ENCODE peak calls at places on chromosomes 11 and 22, in six cellular contexts. One of them, this sample, is unnamed.
A peak's percentile ranks its signal among the peaks of the same experiment; 100 is the strongest.

GRCh38 chr11:90113541-90113940 is 20.9 kb upstream of the NAALAD2 start:
- DNase-seq in activated CD8-positive, alpha-beta memory T cell treated with anti-CD3 and anti-CD28 coated beads for 1 hour: no peak
- DNase-seq in GM12878: no peak
- DNase-seq in EL: no peak
- DNase-seq in lower lobe of right lung: no peak
- DNase-seq in PC-3: peak; percentile 48
- DNase-seq in this sample: no peak

GRCh38 chr11:69380921-69381581 is 87.1 kb downstream of the MYEOV start:
- DNase-seq in EL: no peak
- DNase-seq in PC-3: no peak
- DNase-seq in activated CD8-positive, alpha-beta memory T cell treated with anti-CD3 and anti-CD28 coated beads for 1 hour: no peak
- DNase-seq in lower lobe of right lung: no peak
- DNase-seq in GM12878: no peak
- DNase-seq in this sample: no peak

GRCh38 chr22:33354928-33355327 is 296.7 kb upstream of the SYN3 start:
- DNase-seq in GM12878: no peak
- DNase-seq in activated CD8-positive, alpha-beta memory T cell treated with anti-CD3 and anti-CD28 coated beads for 1 hour: no peak
- DNase-seq in PC-3: no peak
- DNase-seq in lower lobe of right lung: no peak
- DNase-seq in EL: no peak
- DNase-seq in this sample: no peak

GRCh38 chr11:6468712-6469495 is 4.8 kb downstream of the TRIM3 start:
- DNase-seq in lower lobe of right lung: peak; percentile 84
- DNase-seq in GM12878: peak; percentile 72
- DNase-seq in activated CD8-positive, alpha-beta memory T cell treated with anti-CD3 and anti-CD28 coated beads for 1 hour: no peak
- DNase-seq in EL: peak; percentile 74
- DNase-seq in PC-3: peak; percentile 31
- DNase-seq in this sample: peak; percentile 77

GRCh38 chr11:67404515-67405195 is 772 bp downstream of the TBC1D10C start:
- DNase-seq in lower lobe of right lung: peak; percentile 76
- DNase-seq in PC-3: no peak
- DNase-seq in GM12878: no peak
- DNase-seq in activated CD8-positive, alpha-beta memory T cell treated with anti-CD3 and anti-CD28 coated beads for 1 hour: no peak
- DNase-seq in EL: no peak
- DNase-seq in this sample: no peak

GRCh38 chr11:43130616-43131015 is 181.2 kb upstream of the API5 start:
- DNase-seq in lower lobe of right lung: no peak
- DNase-seq in PC-3: no peak
- DNase-seq in EL: no peak
- DNase-seq in GM12878: no peak
- DNase-seq in activated CD8-positive, alpha-beta memory T cell treated with anti-CD3 and anti-CD28 coated beads for 1 hour: no peak
- DNase-seq in this sample: peak; percentile 17

GRCh38 chr11:16632295-16633200 is 105.9 kb upstream of the C11orf58 start:
- DNase-seq in PC-3: peak; percentile 66
- DNase-seq in EL: peak; percentile 51
- DNase-seq in activated CD8-positive, alpha-beta memory T cell treated with anti-CD3 and anti-CD28 coated beads for 1 hour: no peak
- DNase-seq in lower lobe of right lung: no peak
- DNase-seq in GM12878: no peak
- DNase-seq in this sample: no peak

GRCh38 chr11:79344765-79345164 is 96.1 kb downstream of the TENM4 start:
- DNase-seq in lower lobe of right lung: no peak
- DNase-seq in activated CD8-positive, alpha-beta memory T cell treated with anti-CD3 and anti-CD28 coated beads for 1 hour: no peak
- DNase-seq in PC-3: no peak
- DNase-seq in EL: no peak
- DNase-seq in GM12878: no peak
- DNase-seq in this sample: no peak

GRCh38 chr11:13249992-13250391 is 27.6 kb upstream of the BMAL1 start:
- DNase-seq in PC-3: peak; percentile 48
- DNase-seq in GM12878: no peak
- DNase-seq in activated CD8-positive, alpha-beta memory T cell treated with anti-CD3 and anti-CD28 coated beads for 1 hour: no peak
- DNase-seq in EL: peak; percentile 31
- DNase-seq in lower lobe of right lung: no peak
- DNase-seq in this sample: no peak

GRCh38 chr22:31806751-31807150 is 52.9 kb downstream of the DEPDC5 start:
- DNase-seq in lower lobe of right lung: no peak
- DNase-seq in GM12878: no peak
- DNase-seq in activated CD8-positive, alpha-beta memory T cell treated with anti-CD3 and anti-CD28 coated beads for 1 hour: no peak
- DNase-seq in PC-3: no peak
- DNase-seq in EL: no peak
- DNase-seq in this sample: no peak

GRCh38 chr11:78722786-78723185 is 148.1 kb upstream of the NARS2 start:
- DNase-seq in GM12878: no peak
- DNase-seq in PC-3: peak; percentile 63
- DNase-seq in EL: no peak
- DNase-seq in activated CD8-positive, alpha-beta memory T cell treated with anti-CD3 and anti-CD28 coated beads for 1 hour: no peak
- DNase-seq in lower lobe of right lung: no peak
- DNase-seq in this sample: no peak

GRCh38 chr11:42620796-42621195 is 691.0 kb upstream of the API5 start:
- DNase-seq in PC-3: peak; percentile 51
- DNase-seq in lower lobe of right lung: no peak
- DNase-seq in GM12878: no peak
- DNase-seq in EL: no peak
- DNase-seq in activated CD8-positive, alpha-beta memory T cell treated with anti-CD3 and anti-CD28 coated beads for 1 hour: no peak
- DNase-seq in this sample: no peak

GRCh38 chr22:17486313-17486712 is 77.0 kb upstream of the SLC25A18 start:
- DNase-seq in GM12878: no peak
- DNase-seq in PC-3: no peak
- DNase-seq in lower lobe of right lung: no peak
- DNase-seq in EL: no peak
- DNase-seq in activated CD8-positive, alpha-beta memory T cell treated with anti-CD3 and anti-CD28 coated beads for 1 hour: no peak
- DNase-seq in this sample: no peak

GRCh38 chr11:196786-197731 is 4.2 kb downstream of the SCGB1C1 start:
- DNase-seq in PC-3: no peak
- DNase-seq in lower lobe of right lung: peak; percentile 41
- DNase-seq in EL: no peak
- DNase-seq in GM12878: no peak
- DNase-seq in activated CD8-positive, alpha-beta memory T cell treated with anti-CD3 and anti-CD28 coated beads for 1 hour: no peak
- DNase-seq in this sample: no peak

GRCh38 chr11:128518493-128519207 is 68.7 kb downstream of the ETS1 start:
- DNase-seq in activated CD8-positive, alpha-beta memory T cell treated with anti-CD3 and anti-CD28 coated beads for 1 hour: no peak
- DNase-seq in PC-3: no peak
- DNase-seq in EL: peak; percentile 62
- DNase-seq in lower lobe of right lung: no peak
- DNase-seq in GM12878: no peak
- DNase-seq in this sample: no peak

GRCh38 chr11:43933608-43934358 is 8.7 kb upstream of the C11orf96 start:
- DNase-seq in PC-3: no peak
- DNase-seq in EL: no peak
- DNase-seq in GM12878: no peak
- DNase-seq in activated CD8-positive, alpha-beta memory T cell treated with anti-CD3 and anti-CD28 coated beads for 1 hour: no peak
- DNase-seq in lower lobe of right lung: no peak
- DNase-seq in this sample: no peak

GRCh38 chr11:9493492-9493891 is 32.7 kb downstream of the ZNF143 start:
- DNase-seq in GM12878: no peak
- DNase-seq in PC-3: no peak
- DNase-seq in activated CD8-positive, alpha-beta memory T cell treated with anti-CD3 and anti-CD28 coated beads for 1 hour: no peak
- DNase-seq in EL: no peak
- DNase-seq in lower lobe of right lung: no peak
- DNase-seq in this sample: no peak

GRCh38 chr22:49734390-49734789 is 93.3 kb downstream of the BRD1 start:
- DNase-seq in activated CD8-positive, alpha-beta memory T cell treated with anti-CD3 and anti-CD28 coated beads for 1 hour: no peak
- DNase-seq in lower lobe of right lung: no peak
- DNase-seq in GM12878: no peak
- DNase-seq in EL: no peak
- DNase-seq in PC-3: no peak
- DNase-seq in this sample: no peak

GRCh38 chr11:118734031-118734430 is 54.6 kb upstream of the TREH start:
- DNase-seq in lower lobe of right lung: no peak
- DNase-seq in GM12878: no peak
- DNase-seq in EL: no peak
- DNase-seq in activated CD8-positive, alpha-beta memory T cell treated with anti-CD3 and anti-CD28 coated beads for 1 hour: no peak
- DNase-seq in PC-3: no peak
- DNase-seq in this sample: no peak

GRCh38 chr11:32527191-32527590 is 56.4 kb upstream of the EIF3M start:
- DNase-seq in PC-3: no peak
- DNase-seq in GM12878: no peak
- DNase-seq in activated CD8-positive, alpha-beta memory T cell treated with anti-CD3 and anti-CD28 coated beads for 1 hour: no peak
- DNase-seq in EL: no peak
- DNase-seq in lower lobe of right lung: no peak
- DNase-seq in this sample: no peak

GRCh38 chr22:20864186-20864908 is 5.5 kb downstream of the SNAP29 start:
- DNase-seq in lower lobe of right lung: no peak
- DNase-seq in PC-3: no peak
- DNase-seq in EL: no peak
- DNase-seq in GM12878: no peak
- DNase-seq in activated CD8-positive, alpha-beta memory T cell treated with anti-CD3 and anti-CD28 coated beads for 1 hour: no peak
- DNase-seq in this sample: no peak

GRCh38 chr11:123286255-123286654 is 91.2 kb upstream of the CLMP start:
- DNase-seq in activated CD8-positive, alpha-beta memory T cell treated with anti-CD3 and anti-CD28 coated beads for 1 hour: no peak
- DNase-seq in lower lobe of right lung: no peak
- DNase-seq in GM12878: no peak
- DNase-seq in PC-3: no peak
- DNase-seq in EL: no peak
- DNase-seq in this sample: no peak

GRCh38 chr22:17964647-17965046 is 59.7 kb downstream of the MICAL3 start:
- DNase-seq in PC-3: no peak
- DNase-seq in GM12878: peak; percentile 65
- DNase-seq in activated CD8-positive, alpha-beta memory T cell treated with anti-CD3 and anti-CD28 coated beads for 1 hour: no peak
- DNase-seq in EL: no peak
- DNase-seq in lower lobe of right lung: no peak
- DNase-seq in this sample: no peak

GRCh38 chr11:117058761-117059233 is 39.4 kb downstream of the SIK3 start:
- DNase-seq in GM12878: no peak
- DNase-seq in lower lobe of right lung: no peak
- DNase-seq in EL: peak; percentile 70
- DNase-seq in activated CD8-positive, alpha-beta memory T cell treated with anti-CD3 and anti-CD28 coated beads for 1 hour: no peak
- DNase-seq in PC-3: no peak
- DNase-seq in this sample: no peak

GRCh38 chr22:44160416-44160815 is 20.3 kb upstream of the PARVG start:
- DNase-seq in lower lobe of right lung: no peak
- DNase-seq in GM12878: no peak
- DNase-seq in activated CD8-positive, alpha-beta memory T cell treated with anti-CD3 and anti-CD28 coated beads for 1 hour: no peak
- DNase-seq in EL: no peak
- DNase-seq in PC-3: no peak
- DNase-seq in this sample: no peak

GRCh38 chr11:10502770-10503169 is 38.2 kb downstream of the RNF141 start:
- DNase-seq in lower lobe of right lung: no peak
- DNase-seq in GM12878: no peak
- DNase-seq in activated CD8-positive, alpha-beta memory T cell treated with anti-CD3 and anti-CD28 coated beads for 1 hour: no peak
- DNase-seq in EL: no peak
- DNase-seq in PC-3: no peak
- DNase-seq in this sample: no peak

GRCh38 chr11:47566166-47566546 is 757 bp downstream of the PTPMT1 start:
- DNase-seq in GM12878: no peak
- DNase-seq in PC-3: peak; percentile 25
- DNase-seq in EL: peak; percentile 30
- DNase-seq in lower lobe of right lung: peak; percentile 58
- DNase-seq in activated CD8-positive, alpha-beta memory T cell treated with anti-CD3 and anti-CD28 coated beads for 1 hour: no peak
- DNase-seq in this sample: no peak

GRCh38 chr22:36828815-36829214 is 12.0 kb upstream of the PVALB start:
- DNase-seq in lower lobe of right lung: no peak
- DNase-seq in PC-3: no peak
- DNase-seq in activated CD8-positive, alpha-beta memory T cell treated with anti-CD3 and anti-CD28 coated beads for 1 hour: no peak
- DNase-seq in EL: no peak
- DNase-seq in GM12878: no peak
- DNase-seq in this sample: no peak

GRCh38 chr11:77611921-77612320 is 22.2 kb downstream of the AQP11 start:
- DNase-seq in lower lobe of right lung: no peak
- DNase-seq in GM12878: no peak
- DNase-seq in PC-3: no peak
- DNase-seq in EL: no peak
- DNase-seq in activated CD8-positive, alpha-beta memory T cell treated with anti-CD3 and anti-CD28 coated beads for 1 hour: no peak
- DNase-seq in this sample: no peak

GRCh38 chr22:35538801-35539321 is 1.8 kb upstream of the RASD2 start:
- DNase-seq in activated CD8-positive, alpha-beta memory T cell treated with anti-CD3 and anti-CD28 coated beads for 1 hour: peak; percentile 14
- DNase-seq in lower lobe of right lung: no peak
- DNase-seq in PC-3: peak; percentile 64
- DNase-seq in GM12878: no peak
- DNase-seq in EL: peak; percentile 41
- DNase-seq in this sample: no peak

GRCh38 chr11:69928124-69928523 is 108.9 kb upstream of the FGF3 start:
- DNase-seq in EL: no peak
- DNase-seq in activated CD8-positive, alpha-beta memory T cell treated with anti-CD3 and anti-CD28 coated beads for 1 hour: no peak
- DNase-seq in PC-3: no peak
- DNase-seq in GM12878: no peak
- DNase-seq in lower lobe of right lung: peak; percentile 11
- DNase-seq in this sample: no peak

GRCh38 chr11:133945087-133945974 is 11.4 kb downstream of the IGSF9B start:
- DNase-seq in EL: peak; percentile 29
- DNase-seq in GM12878: no peak
- DNase-seq in lower lobe of right lung: no peak
- DNase-seq in PC-3: peak; percentile 28
- DNase-seq in activated CD8-positive, alpha-beta memory T cell treated with anti-CD3 and anti-CD28 coated beads for 1 hour: peak; percentile 68
- DNase-seq in this sample: no peak

GRCh38 chr22:36753916-36754315 is 22.0 kb downstream of the IFT27 start:
- DNase-seq in activated CD8-positive, alpha-beta memory T cell treated with anti-CD3 and anti-CD28 coated beads for 1 hour: no peak
- DNase-seq in GM12878: no peak
- DNase-seq in EL: no peak
- DNase-seq in PC-3: no peak
- DNase-seq in lower lobe of right lung: no peak
- DNase-seq in this sample: peak; percentile 62

GRCh38 chr22:38455530-38456271 is 702 bp upstream of the KCNJ4 start:
- DNase-seq in lower lobe of right lung: no peak
- DNase-seq in EL: no peak
- DNase-seq in GM12878: no peak
- DNase-seq in PC-3: no peak
- DNase-seq in activated CD8-positive, alpha-beta memory T cell treated with anti-CD3 and anti-CD28 coated beads for 1 hour: no peak
- DNase-seq in this sample: no peak

GRCh38 chr11:60265373-60266214 is 14.9 kb upstream of the MS4A4A start:
- DNase-seq in PC-3: peak; percentile 85
- DNase-seq in EL: peak; percentile 40
- DNase-seq in GM12878: peak; percentile 44
- DNase-seq in activated CD8-positive, alpha-beta memory T cell treated with anti-CD3 and anti-CD28 coated beads for 1 hour: no peak
- DNase-seq in lower lobe of right lung: no peak
- DNase-seq in this sample: no peak

GRCh38 chr11:8693555-8693954 is 11.0 kb downstream of the RPL27A start:
- DNase-seq in GM12878: no peak
- DNase-seq in lower lobe of right lung: no peak
- DNase-seq in PC-3: no peak
- DNase-seq in activated CD8-positive, alpha-beta memory T cell treated with anti-CD3 and anti-CD28 coated beads for 1 hour: no peak
- DNase-seq in EL: no peak
- DNase-seq in this sample: no peak

GRCh38 chr11:64763804-64764611 is 4.2 kb upstream of the PYGM start:
- DNase-seq in activated CD8-positive, alpha-beta memory T cell treated with anti-CD3 and anti-CD28 coated beads for 1 hour: no peak
- DNase-seq in lower lobe of right lung: no peak
- DNase-seq in EL: no peak
- DNase-seq in GM12878: no peak
- DNase-seq in PC-3: no peak
- DNase-seq in this sample: no peak